ENCODE peak calls at places on chromosomes 13 and 19, in six cellular contexts. Z, A, V, E, T and O are unnamed samples.

GRCh38 chr13:41284512-41285288 is 21.3 kb upstream of the MTRF1 start:
- DNase-seq in V (no peak), Z (no peak), T (peak; percentile 63), A (no peak), E (no peak), O (no peak)

GRCh38 chr13:112127564-112127963 is 60.6 kb downstream of the SOX1 start:
- DNase-seq in E (no peak), T (no peak), A (no peak), V (no peak), Z (no peak), O (no peak)

GRCh38 chr19:29591670-29592069 is 14.4 kb upstream of the POP4 start:
- DNase-seq in Z (no peak), E (no peak), T (no peak), A (no peak), V (no peak), O (no peak)

GRCh38 chr19:46471116-46471733 is at the start of gene PNMA8A:
- DNase-seq in E (no peak), Z (peak; percentile 72), T (no peak), A (peak; percentile 75), V (peak; percentile 88), O (peak; percentile 82)

GRCh38 chr13:41919031-41919740 is 41.7 kb downstream of the VWA8 start:
- DNase-seq in Z (no peak), E (no peak), T (no peak), V (no peak), A (no peak), O (no peak)

GRCh38 chr13:49020940-49021548 is 45.3 kb downstream of the FNDC3A start:
- DNase-seq in E (no peak), T (no peak), A (no peak), V (no peak), Z (no peak), O (no peak)

GRCh38 chr13:33953203-33953602 is 135.3 kb downstream of the RFC3 start:
- DNase-seq in E (no peak), V (no peak), Z (no peak), A (no peak), T (no peak), O (no peak)

GRCh38 chr19:36894849-36895383 is 21.2 kb downstream of the ZNF829 start:
- DNase-seq in E (no peak), A (no peak), V (no peak), T (no peak), Z (no peak), O (no peak)

GRCh38 chr13:44263920-44264610 is 109.6 kb upstream of the SERP2 start:
- DNase-seq in A (no peak), T (no peak), V (no peak), Z (peak; percentile 55), E (no peak), O (no peak)

GRCh38 chr19:13029893-13030292 is 34.6 kb downstream of the NFIX start:
- DNase-seq in T (no peak), A (no peak), E (no peak), V (no peak), Z (peak; percentile 71), O (no peak)
- TF ChIP-seq CTCF in T (no peak), A (peak; percentile 55), E (peak; percentile 61), V (peak; percentile 42), Z (peak; percentile 72), O (peak; percentile 35)

GRCh38 chr13:81171065-81171647 is 830.2 kb upstream of the SPRY2 start:
- DNase-seq in V (peak; percentile 9), E (no peak), T (no peak), Z (no peak), A (no peak), O (no peak)
- TF ChIP-seq CTCF in V (peak; percentile 40), E (peak; percentile 46), T (no peak), Z (peak; percentile 68), A (peak; percentile 58), O (peak; percentile 89)

GRCh38 chr19:57583521-57584416 is at the start of gene ZIK1:
- DNase-seq in E (peak; percentile 96), V (peak; percentile 34), A (peak; percentile 88), Z (peak; percentile 96), T (no peak), O (peak; percentile 82)
- TF ChIP-seq CTCF in E (peak; percentile 44), V (no peak), A (peak; percentile 41), Z (peak; percentile 56), T (no peak), O (no peak)

GRCh38 chr19:51711702-51712101 is 12.1 kb downstream of the HAS1 start:
- DNase-seq in V (no peak), Z (no peak), T (no peak), A (no peak), E (no peak), O (no peak)

GRCh38 chr19:51710163-51710562 is 13.6 kb downstream of the HAS1 start:
- DNase-seq in A (no peak), Z (no peak), T (no peak), E (no peak), V (no peak), O (no peak)

GRCh38 chr19:51714848-51715247 is 8.9 kb downstream of the HAS1 start:
- DNase-seq in A (no peak), E (no peak), Z (no peak), T (no peak), V (no peak), O (no peak)

GRCh38 chr19:51713319-51714285 is 10.2 kb downstream of the HAS1 start:
- DNase-seq in E (no peak), Z (no peak), T (no peak), A (no peak), V (no peak), O (no peak)

GRCh38 chr19:51712461-51713081 is 11.2 kb downstream of the HAS1 start:
- DNase-seq in Z (no peak), E (no peak), T (peak; percentile 48), V (peak; percentile 65), A (no peak), O (no peak)
- TF ChIP-seq CTCF in Z (no peak), E (peak; percentile 15), T (peak; percentile 66), V (peak; percentile 70), A (peak; percentile 43), O (peak; percentile 58)

DNA sequence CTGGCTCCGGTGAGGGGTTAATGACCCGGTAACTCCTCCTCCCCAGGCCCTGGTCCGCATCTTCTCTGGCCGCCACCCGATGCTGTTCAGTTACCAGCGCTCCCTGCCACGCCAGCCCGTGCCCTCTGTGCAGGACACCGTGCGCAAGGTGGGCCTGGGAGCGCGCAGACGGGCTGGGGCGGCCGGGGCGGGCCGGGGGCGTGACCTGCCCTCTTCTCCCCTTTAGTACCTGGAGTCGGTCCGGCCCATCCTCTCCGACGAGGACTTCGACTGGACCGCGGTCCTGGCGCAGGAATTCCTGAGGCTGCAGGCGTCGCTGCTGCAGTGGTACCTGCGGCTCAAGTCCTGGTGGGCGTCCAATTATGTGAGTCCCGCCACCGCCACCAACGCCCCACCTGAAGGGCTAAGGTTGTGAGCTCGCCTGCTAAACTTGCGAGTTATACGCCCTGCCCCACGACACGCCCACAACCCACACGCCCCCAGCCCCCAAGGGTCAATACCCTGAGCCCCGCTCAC is 10.4 kb downstream of the CPT1C start:
- DNase-seq in E (no peak), V (no peak), T (no peak), A (no peak), Z (no peak), O (no peak)
- TF ChIP-seq CTCF in E (no peak), V (no peak), T (no peak), A (no peak), Z (no peak), O (no peak)